ENCODE peak calls at places on chromosomes 13 and 19, in four cellular contexts. Q is HepG2, M is K562, E is H1. B is an unnamed sample.

GRCh38 chr19:4066682-4067395 is at the start of gene ZBTB7A:
- DNase-seq in M (peak), E (no peak), Q (peak), B (peak)

GRCh38 chr19:7125221-7125620 is 55.7 kb downstream of the ZNF557 start:
- DNase-seq in E (no peak), Q (no peak), M (no peak), B (no peak)

GRCh38 chr19:10105241-10106099 is 692 bp upstream of the PPAN start:
- DNase-seq in E (no peak), Q (no peak), M (no peak), B (no peak)

GRCh38 chr19:5434970-5435641 is 20.1 kb upstream of the ZNRF4 start:
- DNase-seq in E (no peak), Q (peak), M (peak), B (peak)

GRCh38 chr19:15498910-15499309 is 9.4 kb upstream of the CYP4F22 start:
- DNase-seq in E (no peak), Q (no peak), M (no peak), B (no peak)

GRCh38 chr19:4405977-4406376 is 3.5 kb downstream of the CHAF1A start:
- DNase-seq in E (no peak), Q (no peak), M (no peak), B (no peak)

GRCh38 chr19:14686411-14686810 is 3.4 kb upstream of the ZNF333 start:
- DNase-seq in M (peak), Q (peak), E (no peak), B (peak)

GRCh38 chr19:7550987-7551761 is 15.7 kb downstream of the PNPLA6 start:
- DNase-seq in M (peak), Q (no peak), E (peak), B (no peak)

GRCh38 chr13:45004096-45004495 is 14.8 kb downstream of the GPALPP1 start:
- DNase-seq in E (no peak), Q (no peak), M (no peak), B (no peak)

GRCh38 chr13:42645717-42646116 is 71.8 kb downstream of the TNFSF11 start:
- DNase-seq in M (no peak), E (no peak), Q (no peak), B (no peak)

GRCh38 chr13:111368091-111368490 is 47.6 kb downstream of the TEX29 start:
- DNase-seq in E (no peak), Q (no peak), M (no peak), B (no peak)
- TF ChIP-seq CHD2 in E (no peak), Q (no peak), M (no peak), B (no peak)

DNA sequence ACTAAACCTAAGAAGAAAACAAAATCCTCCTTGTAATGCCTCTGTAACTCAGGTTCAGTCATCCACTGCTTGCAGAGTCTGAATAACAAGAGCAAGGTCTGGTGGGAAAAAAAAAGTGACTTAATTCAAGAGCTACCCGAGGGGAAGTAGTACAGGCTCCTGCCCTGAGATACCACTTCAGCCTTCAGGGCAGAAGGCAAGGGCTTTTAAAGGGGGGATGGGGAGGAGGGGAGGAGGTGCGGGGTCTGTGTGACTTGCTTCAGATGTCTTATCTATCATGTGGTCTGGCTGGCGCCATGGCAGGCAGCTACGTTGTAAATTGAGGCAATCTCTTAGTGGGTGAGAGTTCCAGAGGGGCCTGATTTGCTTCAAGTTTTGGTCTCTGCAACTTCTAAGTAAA is 66.7 kb downstream of the LRRC63 start:
- DNase-seq in M (peak), E (peak), Q (no peak), B (no peak)
- TF ChIP-seq MAFK in M (no peak), E (no peak), Q (no peak), B (no peak)

GRCh38 chr19:53549354-53549753 is 11.4 kb downstream of the ZNF331 start:
- DNase-seq in Q (no peak), M (no peak), E (no peak), B (no peak)

GRCh38 chr19:53546766-53547541 is 9.0 kb downstream of the ZNF331 start:
- DNase-seq in Q (no peak), E (no peak), M (no peak), B (no peak)

GRCh38 chr19:53540091-53540490 is 2.1 kb downstream of the ZNF331 start:
- DNase-seq in Q (no peak), E (no peak), M (no peak), B (no peak)

GRCh38 chr19:53541971-53542370 is 4.0 kb downstream of the ZNF331 start:
- DNase-seq in M (no peak), Q (no peak), E (no peak), B (no peak)

GRCh38 chr19:53545271-53546065 is 7.5 kb downstream of the ZNF331 start:
- DNase-seq in M (no peak), E (no peak), Q (no peak), B (peak)
- H3K27ac ChIP-seq in M (no peak), E (no peak), Q (no peak), B (peak)

GRCh38 chr13:102333320-102334181 is 68.3 kb downstream of the FGF14 start:
- DNase-seq in Q (no peak), M (no peak), E (no peak), B (no peak)
- TF ChIP-seq CHD2 in Q (no peak), M (no peak), E (no peak), B (no peak)

GRCh38 chr13:30493670-30494381 is 28.1 kb upstream of the HMGB1 start:
- DNase-seq in E (no peak), M (no peak), Q (no peak), B (no peak)

GRCh38 chr13:30499338-30499737 is 33.6 kb upstream of the HMGB1 start:
- DNase-seq in M (no peak), E (no peak), Q (no peak), B (no peak)

DNA sequence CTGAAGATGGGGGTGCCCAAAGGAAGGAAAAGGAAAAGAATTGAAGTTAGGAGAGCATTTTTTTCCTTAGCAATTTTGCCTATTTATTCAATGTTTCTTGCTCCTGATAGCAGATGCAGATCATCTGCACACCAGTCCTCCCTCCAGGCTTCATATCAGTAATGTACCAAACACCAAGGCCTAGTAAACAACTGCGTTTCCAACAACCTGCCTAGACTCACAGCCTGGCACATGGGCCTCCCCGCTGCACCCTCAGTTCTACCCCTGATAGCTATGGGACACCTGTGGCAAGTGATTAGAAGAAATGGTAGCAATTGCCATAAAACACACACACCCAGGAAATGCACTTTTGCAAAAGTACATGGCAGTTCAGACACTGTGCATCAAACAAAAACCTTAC is 30.4 kb upstream of the HMGB1 start:
- DNase-seq in E (no peak), M (no peak), Q (no peak), B (no peak)
- TF ChIP-seq MAFK in E (no peak), M (no peak), Q (no peak), B (no peak)